ENCODE peak calls at places on chromosomes 7 and 10, in six cellular contexts. M is NCI-H2081 treated with DMSO at 0.1 percent for 48 hours; E is HFF-Myc; Q is activated CD4-positive, CD25-positive, alpha-beta regulatory T cell treated with anti-CD3 and anti-CD28 coated beads, Interleukin-2, amount 50 U/mL, for 72 hours; O is substantia nigra; U is cardiac septum. T is an unnamed sample.

GRCh38 chr10:85995791-85996190 is 370.8 kb downstream of the GRID1 start:
- DNase-seq in M (no peak), E (no peak), Q (no peak), O (peak), U (no peak), T (no peak)

GRCh38 chr10:102004376-102004775 is 51.6 kb downstream of the ARMH3 start:
- DNase-seq in M (no peak), E (no peak), Q (no peak), O (no peak), U (no peak), T (peak)

GRCh38 chr10:100697070-100697469 is 48.3 kb upstream of the PAX2 start:
- DNase-seq in M (no peak), E (peak), Q (no peak), O (no peak), U (peak), T (peak)

GRCh38 chr7:55155351-55156117 is 136.7 kb downstream of the EGFR start:
- DNase-seq in M (no peak), E (no peak), Q (no peak), O (no peak), U (no peak), T (no peak)

GRCh38 chr7:37067961-37068536 is 343.8 kb upstream of the AOAH start:
- DNase-seq in M (no peak), E (no peak), Q (no peak), O (no peak), U (no peak), T (no peak)

GRCh38 chr7:103348452-103348851 is 1.0 kb downstream of the PSMC2 start:
- DNase-seq in M (no peak), E (no peak), Q (no peak), O (no peak), U (no peak), T (no peak)

GRCh38 chr10:42801135-42801534 is 18.5 kb downstream of the BMS1 start:
- DNase-seq in M (no peak), E (no peak), Q (no peak), O (no peak), U (no peak), T (no peak)

GRCh38 chr7:2116903-2117680 is 115.7 kb downstream of the MAD1L1 start:
- DNase-seq in M (no peak), E (no peak), Q (no peak), O (peak), U (peak), T (peak)

GRCh38 chr7:47619806-47620205 is 37.9 kb upstream of the TNS3 start:
- DNase-seq in M (no peak), E (no peak), Q (no peak), O (no peak), U (no peak), T (no peak)

GRCh38 chr10:69372126-69372980 is 44.4 kb downstream of the TACR2 start:
- DNase-seq in M (no peak), E (no peak), Q (no peak), O (no peak), U (no peak), T (peak)

GRCh38 chr10:117464176-117464575 is 78.4 kb upstream of the EMX2 start:
- DNase-seq in M (no peak), E (no peak), Q (no peak), O (no peak), U (no peak), T (peak)

GRCh38 chr7:17829001-17829400 is 111.3 kb downstream of the SNX13 start:
- DNase-seq in M (no peak), E (no peak), Q (no peak), O (no peak), U (no peak), T (no peak)

GRCh38 chr10:125263551-125263950 is 103.2 kb upstream of the CTBP2 start:
- DNase-seq in M (no peak), E (no peak), Q (no peak), O (no peak), U (no peak), T (no peak)

GRCh38 chr10:47175181-47176080 is 124.6 kb upstream of the GDF10 start:
- DNase-seq in M (no peak), E (no peak), Q (no peak), O (no peak), U (no peak), T (no peak)

GRCh38 chr10:96673318-96674099 is 46.8 kb downstream of the PIK3AP1 start:
- DNase-seq in M (no peak), E (no peak), Q (no peak), O (peak), U (peak), T (peak)

GRCh38 chr10:15863733-15864132 is 3.4 kb upstream of the MINDY3 start:
- DNase-seq in M (peak), E (no peak), Q (no peak), O (no peak), U (no peak), T (no peak)

GRCh38 chr7:6172331-6173295 is 99.8 kb downstream of the CYTH3 start:
- DNase-seq in M (no peak), E (no peak), Q (no peak), O (peak), U (no peak), T (no peak)

T was measured in fibroblast of lung.